ENCODE peak calls at places on chromosomes 4 and X, in four cellular contexts. V, O, D and R are unnamed samples.
A peak's percentile ranks its signal among the peaks of the same experiment; 100 is the strongest.

GRCh38 chrX:107731831-107732502 is 43.6 kb downstream of the TSC22D3 start:
- DNase-seq in D (no peak), V (peak; percentile 45), O (peak; percentile 56), R (peak; percentile 63)

GRCh38 chr4:118967393-118967792 is 78.7 kb downstream of the SYNPO2 start:
- DNase-seq in V (peak; percentile 33), O (no peak), D (no peak), R (peak; percentile 3)

GRCh38 chr4:125323547-125324100 is 8.9 kb downstream of the FAT4 start:
- DNase-seq in O (no peak), D (no peak), V (peak; percentile 59), R (no peak)

GRCh38 chr4:138184881-138185280 is 57.3 kb downstream of the SLC7A11 start:
- DNase-seq in V (no peak), D (no peak), O (no peak), R (no peak)

GRCh38 chr4:36388710-36389109 is 107.3 kb downstream of the DTHD1 start:
- DNase-seq in O (no peak), V (no peak), D (no peak), R (no peak)

GRCh38 chr4:151568966-151569365 is 160.0 kb downstream of the FHIP1A start:
- DNase-seq in D (no peak), O (no peak), V (no peak), R (no peak)

GRCh38 chr4:26197018-26197779 is 123.6 kb upstream of the RBPJ start:
- DNase-seq in O (peak; percentile 79), D (peak; percentile 36), V (peak; percentile 85), R (no peak)

GRCh38 chrX:21373637-21374162 is 518 bp upstream of the CNKSR2 start:
- DNase-seq in V (no peak), D (no peak), O (no peak), R (peak; percentile 3)

GRCh38 chr4:103915224-103915869 is 195.6 kb upstream of the TACR3 start:
- DNase-seq in O (no peak), V (peak; percentile 11), D (no peak), R (peak; percentile 47)

GRCh38 chrX:51894697-51895336 is 1.4 kb downstream of the MAGED1 start:
- DNase-seq in O (no peak), V (no peak), D (no peak), R (no peak)

GRCh38 chr4:152525878-152526277 is 10.0 kb downstream of the FBXW7 start:
- DNase-seq in O (no peak), V (no peak), D (no peak), R (no peak)